ENCODE peak calls at places on chromosomes 2 and 18, in six cellular contexts. One of them, this sample, is unnamed.

GRCh38 chr2:226551522-226552250 is 247.9 kb downstream of the IRS1 start:
- DNase-seq in K562: no peak
- DNase-seq in HCT116: no peak
- DNase-seq in SK-N-SH: no peak
- DNase-seq in HepG2: no peak
- DNase-seq in GM12878: no peak
- DNase-seq in this sample: no peak

GRCh38 chr2:231531408-231532188 is 1.4 kb upstream of the NMUR1 start:
- DNase-seq in GM12878: no peak
- DNase-seq in SK-N-SH: no peak
- DNase-seq in K562: no peak
- DNase-seq in HepG2: no peak
- DNase-seq in HCT116: no peak
- DNase-seq in this sample: no peak

GRCh38 chr2:55842009-55842408 is 81.6 kb downstream of the EFEMP1 start:
- DNase-seq in HepG2: no peak
- DNase-seq in SK-N-SH: no peak
- DNase-seq in K562: no peak
- DNase-seq in HCT116: no peak
- DNase-seq in GM12878: no peak
- DNase-seq in this sample: peak

GRCh38 chr2:86249843-86250402 is 50.7 kb downstream of the MRPL35 start:
- DNase-seq in GM12878: peak
- DNase-seq in HepG2: peak
- DNase-seq in K562: peak
- DNase-seq in HCT116: no peak
- DNase-seq in SK-N-SH: peak
- DNase-seq in this sample: no peak

GRCh38 chr2:8524388-8524787 is 157.5 kb upstream of the ID2 start:
- DNase-seq in GM12878: no peak
- DNase-seq in K562: no peak
- DNase-seq in HepG2: no peak
- DNase-seq in SK-N-SH: no peak
- DNase-seq in HCT116: no peak
- DNase-seq in this sample: no peak

GRCh38 chr2:55169915-55170314 is 62.2 kb downstream of the CLHC1 start:
- DNase-seq in HepG2: no peak
- DNase-seq in SK-N-SH: no peak
- DNase-seq in GM12878: no peak
- DNase-seq in K562: no peak
- DNase-seq in HCT116: no peak
- DNase-seq in this sample: no peak

GRCh38 chr18:73093687-73094250 is 226.0 kb upstream of the NETO1 start:
- DNase-seq in HCT116: no peak
- DNase-seq in K562: no peak
- DNase-seq in HepG2: no peak
- DNase-seq in SK-N-SH: no peak
- DNase-seq in GM12878: no peak
- DNase-seq in this sample: no peak

GRCh38 chr2:150272404-150272803 is 215.1 kb downstream of the RND3 start:
- DNase-seq in K562: no peak
- DNase-seq in GM12878: no peak
- DNase-seq in SK-N-SH: no peak
- DNase-seq in HepG2: no peak
- DNase-seq in HCT116: no peak
- DNase-seq in this sample: no peak

GRCh38 chr2:12931211-12931844 is 214.6 kb downstream of the TRIB2 start:
- DNase-seq in GM12878: no peak
- DNase-seq in HepG2: peak
- DNase-seq in SK-N-SH: peak
- DNase-seq in K562: no peak
- DNase-seq in HCT116: peak
- DNase-seq in this sample: peak

GRCh38 chr2:7841751-7842150 is 840.1 kb upstream of the ID2 start:
- DNase-seq in HCT116: no peak
- DNase-seq in SK-N-SH: no peak
- DNase-seq in K562: no peak
- DNase-seq in GM12878: no peak
- DNase-seq in HepG2: no peak
- DNase-seq in this sample: no peak

GRCh38 chr2:87403893-87404175 is 344.1 kb upstream of the PLGLB2 start:
- DNase-seq in SK-N-SH: no peak
- DNase-seq in GM12878: no peak
- DNase-seq in HepG2: no peak
- DNase-seq in HCT116: no peak
- DNase-seq in K562: no peak
- DNase-seq in this sample: no peak

GRCh38 chr2:85865539-85866164 is 23.1 kb downstream of the ST3GAL5 start:
- DNase-seq in SK-N-SH: no peak
- DNase-seq in HepG2: no peak
- DNase-seq in K562: no peak
- DNase-seq in GM12878: peak
- DNase-seq in HCT116: no peak
- DNase-seq in this sample: no peak

GRCh38 chr2:37631292-37631691 is 40.1 kb downstream of the CDC42EP3 start:
- DNase-seq in SK-N-SH: no peak
- DNase-seq in HCT116: no peak
- DNase-seq in GM12878: no peak
- DNase-seq in HepG2: no peak
- DNase-seq in K562: no peak
- DNase-seq in this sample: no peak

GRCh38 chr2:102345329-102345920 is 10.2 kb upstream of the IL18R1 start:
- DNase-seq in HCT116: no peak
- DNase-seq in GM12878: no peak
- DNase-seq in K562: no peak
- DNase-seq in SK-N-SH: no peak
- DNase-seq in HepG2: no peak
- DNase-seq in this sample: no peak

GRCh38 chr2:77778917-77779316 is 256.7 kb upstream of the LRRTM4 start:
- DNase-seq in HCT116: no peak
- DNase-seq in GM12878: no peak
- DNase-seq in K562: no peak
- DNase-seq in HepG2: no peak
- DNase-seq in SK-N-SH: no peak
- DNase-seq in this sample: no peak

GRCh38 chr2:109349555-109350430 is 220.8 kb downstream of the SH3RF3 start:
- DNase-seq in HCT116: no peak
- DNase-seq in SK-N-SH: no peak
- DNase-seq in HepG2: no peak
- DNase-seq in GM12878: no peak
- DNase-seq in K562: no peak
- DNase-seq in this sample: no peak

GRCh38 chr2:82182270-82182669 is 1877.7 kb upstream of the LRRTM1 start:
- DNase-seq in SK-N-SH: no peak
- DNase-seq in K562: no peak
- DNase-seq in HepG2: no peak
- DNase-seq in HCT116: no peak
- DNase-seq in GM12878: no peak
- DNase-seq in this sample: no peak

GRCh38 chr2:36693825-36694224 is 2.7 kb upstream of the VIT start:
- DNase-seq in SK-N-SH: no peak
- DNase-seq in K562: no peak
- DNase-seq in HCT116: no peak
- DNase-seq in GM12878: no peak
- DNase-seq in HepG2: no peak
- DNase-seq in this sample: no peak

GRCh38 chr2:171811229-171811628 is 82.8 kb downstream of the SLC25A12 start:
- DNase-seq in SK-N-SH: peak
- DNase-seq in GM12878: no peak
- DNase-seq in HCT116: peak
- DNase-seq in K562: no peak
- DNase-seq in HepG2: peak
- DNase-seq in this sample: peak

GRCh38 chr2:197850882-197851281 is 46.5 kb downstream of the PLCL1 start:
- DNase-seq in HepG2: no peak
- DNase-seq in SK-N-SH: no peak
- DNase-seq in GM12878: no peak
- DNase-seq in HCT116: no peak
- DNase-seq in K562: no peak
- DNase-seq in this sample: no peak

GRCh38 chr2:177316756-177317155 is 52.2 kb upstream of the NFE2L2 start:
- DNase-seq in HCT116: no peak
- DNase-seq in GM12878: no peak
- DNase-seq in HepG2: peak
- DNase-seq in K562: no peak
- DNase-seq in SK-N-SH: no peak
- DNase-seq in this sample: no peak

GRCh38 chr18:78764544-78764943 is 215.1 kb upstream of the SALL3 start:
- DNase-seq in K562: no peak
- DNase-seq in HepG2: no peak
- DNase-seq in GM12878: no peak
- DNase-seq in HCT116: no peak
- DNase-seq in SK-N-SH: no peak
- DNase-seq in this sample: no peak

DNA sequence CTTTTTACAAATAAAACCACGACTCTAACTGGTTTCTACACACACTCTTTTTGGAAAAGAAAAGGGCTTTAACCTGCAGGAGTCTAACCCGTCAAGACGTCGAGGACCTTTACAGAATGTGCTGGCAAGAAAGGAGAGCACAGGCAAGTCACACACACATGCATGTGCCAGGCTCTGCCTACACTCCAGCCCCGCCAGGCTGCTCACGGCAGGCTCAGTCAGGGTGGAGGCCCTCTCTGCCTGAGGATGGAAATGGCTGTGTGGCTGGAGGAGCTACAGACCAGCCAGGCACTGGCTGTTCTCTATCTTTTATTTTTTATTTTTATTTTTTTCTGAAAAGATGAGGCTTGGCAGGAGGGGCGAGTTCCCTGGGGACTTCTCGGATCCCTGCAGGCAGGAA is 10.2 kb downstream of the SIX3 start:
- DNase-seq in HepG2: no peak
- DNase-seq in SK-N-SH: no peak
- DNase-seq in GM12878: no peak
- DNase-seq in K562: no peak
- DNase-seq in HCT116: no peak
- DNase-seq in this sample: no peak
- TF ChIP-seq JUND in HepG2: no peak
- TF ChIP-seq JUND in SK-N-SH: no peak
- TF ChIP-seq JUND in GM12878: no peak
- TF ChIP-seq JUND in K562: no peak
- TF ChIP-seq JUND in HCT116: no peak
- TF ChIP-seq JUND in this sample: no peak

GRCh38 chr2:135925571-135925970 is 49.3 kb upstream of the MCM6 start:
- DNase-seq in HCT116: no peak
- DNase-seq in GM12878: no peak
- DNase-seq in HepG2: no peak
- DNase-seq in K562: no peak
- DNase-seq in SK-N-SH: no peak
- DNase-seq in this sample: no peak
- TF ChIP-seq JUND in HCT116: no peak
- TF ChIP-seq JUND in GM12878: no peak
- TF ChIP-seq JUND in HepG2: no peak
- TF ChIP-seq JUND in K562: no peak
- TF ChIP-seq JUND in SK-N-SH: no peak
- TF ChIP-seq JUND in this sample: no peak

GRCh38 chr2:53964987-53965687 is 5.7 kb downstream of the PSME4 start:
- DNase-seq in SK-N-SH: no peak
- DNase-seq in K562: no peak
- DNase-seq in HCT116: no peak
- DNase-seq in HepG2: no peak
- DNase-seq in GM12878: no peak
- DNase-seq in this sample: no peak

GRCh38 chr2:53970898-53971681 is at the start of gene PSME4:
- DNase-seq in GM12878: no peak
- DNase-seq in HepG2: peak
- DNase-seq in HCT116: peak
- DNase-seq in K562: peak
- DNase-seq in SK-N-SH: peak
- DNase-seq in this sample: peak

GRCh38 chr2:53964237-53964952 is 6.4 kb downstream of the PSME4 start:
- DNase-seq in SK-N-SH: no peak
- DNase-seq in GM12878: no peak
- DNase-seq in K562: no peak
- DNase-seq in HCT116: no peak
- DNase-seq in HepG2: no peak
- DNase-seq in this sample: no peak

GRCh38 chr2:53970095-53970897 is 497 bp downstream of the PSME4 start:
- DNase-seq in GM12878: no peak
- DNase-seq in K562: peak
- DNase-seq in SK-N-SH: peak
- DNase-seq in HepG2: peak
- DNase-seq in HCT116: no peak
- DNase-seq in this sample: no peak

DNA sequence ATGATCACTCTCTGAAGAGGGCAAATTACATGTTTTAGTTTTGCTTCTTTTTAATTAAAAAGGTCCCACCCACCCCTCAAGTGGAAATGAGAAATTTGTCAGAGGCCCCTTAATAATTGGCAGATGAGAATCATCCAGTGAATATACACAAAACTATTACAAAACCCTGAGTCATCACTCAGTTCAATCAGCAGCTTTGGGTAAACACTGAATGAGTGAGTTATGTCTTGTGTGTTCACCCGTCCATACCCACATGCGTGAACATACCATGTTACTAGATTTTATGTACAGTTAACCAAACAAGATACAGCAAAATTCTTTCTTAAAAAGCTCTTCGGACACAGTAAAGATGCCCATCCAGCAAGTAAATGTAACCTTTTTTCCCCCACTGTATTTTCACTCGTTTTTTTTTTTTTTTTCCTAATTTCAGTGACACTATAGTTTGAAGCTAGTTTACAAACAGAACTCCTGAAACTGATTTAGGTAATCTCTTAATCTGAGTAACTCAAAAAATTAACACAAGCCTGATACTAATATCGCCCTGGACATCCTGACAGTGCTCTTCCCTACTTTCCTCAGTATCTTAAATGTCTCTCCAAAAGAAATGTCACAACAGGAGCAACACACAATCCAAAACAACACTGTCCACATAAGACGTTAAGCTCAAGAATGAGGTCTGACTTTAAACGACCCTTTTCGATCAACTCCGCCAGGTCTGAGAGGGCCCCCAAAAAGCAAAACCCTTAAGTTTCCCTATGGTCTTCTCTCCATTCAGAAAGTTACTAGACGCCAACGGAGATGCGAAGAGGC is 1.3 kb downstream of the PSME4 start:
- DNase-seq in K562: peak
- DNase-seq in SK-N-SH: peak
- DNase-seq in GM12878: no peak
- DNase-seq in HepG2: peak
- DNase-seq in HCT116: peak
- DNase-seq in this sample: peak
- TF ChIP-seq JUND in K562: peak
- TF ChIP-seq JUND in SK-N-SH: peak
- TF ChIP-seq JUND in GM12878: no peak
- TF ChIP-seq JUND in HepG2: peak
- TF ChIP-seq JUND in HCT116: peak
- TF ChIP-seq JUND in this sample: no peak

DNA sequence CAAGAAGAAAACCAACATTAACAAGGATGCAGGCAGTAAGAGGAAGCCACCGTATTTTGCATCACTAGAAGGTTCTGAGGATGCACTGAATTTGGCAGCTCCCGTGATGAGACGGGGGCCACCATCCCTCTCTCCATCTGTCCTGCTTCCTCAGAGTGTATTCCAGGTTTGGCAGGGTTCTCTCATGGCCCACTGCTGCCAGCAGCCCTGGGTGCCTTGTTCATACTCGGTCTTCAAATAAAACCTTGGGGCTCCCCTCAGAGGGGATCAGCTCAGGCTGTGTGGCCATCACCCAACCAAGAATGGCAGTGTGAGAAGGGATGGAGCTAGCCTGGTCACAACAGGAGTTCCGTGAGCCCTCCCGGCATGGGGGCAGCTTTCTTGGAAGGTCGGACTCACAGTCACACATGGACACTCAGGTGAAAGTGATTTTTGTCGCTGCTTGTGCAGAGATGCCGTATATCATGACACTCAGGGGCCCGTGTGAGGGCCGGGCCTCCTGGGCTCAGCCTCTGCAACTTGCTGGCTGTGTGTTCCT is 12.8 kb upstream of the MBP start:
- DNase-seq in SK-N-SH: no peak
- DNase-seq in K562: no peak
- DNase-seq in GM12878: no peak
- DNase-seq in HepG2: no peak
- DNase-seq in HCT116: no peak
- DNase-seq in this sample: no peak
- TF ChIP-seq JUND in SK-N-SH: no peak
- TF ChIP-seq JUND in K562: no peak
- TF ChIP-seq JUND in GM12878: no peak
- TF ChIP-seq JUND in HepG2: no peak
- TF ChIP-seq JUND in HCT116: no peak
- TF ChIP-seq JUND in this sample: no peak